ENCODE peak calls at places on chromosomes 7 and 10, in eight cellular contexts. D, X, A, M, K, S, H and L are unnamed samples.
A peak's percentile ranks its signal among the peaks of the same experiment; 100 is the strongest.

GRCh38 chr7:137091396-137091795 is 222.9 kb downstream of the CHRM2 start:
- DNase-seq in D (peak; percentile 53), X (no peak), A (no peak), M (no peak), K (peak; percentile 79), S (no peak), H (no peak), L (no peak)

GRCh38 chr7:150367187-150367510 is 1.5 kb upstream of the REPIN1 start:
- DNase-seq in D (no peak), X (no peak), A (no peak), M (no peak), K (no peak), S (no peak), H (no peak), L (no peak)

GRCh38 chr10:77892021-77892739 is 34.4 kb downstream of the DLG5 start:
- DNase-seq in D (no peak), X (no peak), A (no peak), M (no peak), K (peak; percentile 52), S (no peak), H (no peak), L (no peak)

GRCh38 chr7:151117565-151117964 is 31.3 kb downstream of the AGAP3 start:
- DNase-seq in D (no peak), X (no peak), A (no peak), M (no peak), K (no peak), S (no peak), H (no peak), L (no peak)

GRCh38 chr7:1646957-1647891 is 22.9 kb upstream of the ELFN1 start:
- DNase-seq in D (peak; percentile 54), X (no peak), A (no peak), M (no peak), K (peak; percentile 37), S (no peak), H (no peak), L (no peak)

GRCh38 chr10:122344741-122345258 is 29.7 kb upstream of the PLEKHA1 start:
- DNase-seq in D (no peak), X (no peak), A (no peak), M (no peak), K (peak; percentile 13), S (peak; percentile 50), H (no peak), L (no peak)

GRCh38 chr7:105402221-105403095 is 13.7 kb upstream of the SRPK2 start:
- DNase-seq in D (no peak), X (no peak), A (no peak), M (no peak), K (no peak), S (no peak), H (no peak), L (no peak)

GRCh38 chr7:144513332-144513731 is 109.8 kb upstream of the NOBOX start:
- DNase-seq in D (peak; percentile 57), X (no peak), A (no peak), M (no peak), K (no peak), S (peak; percentile 54), H (no peak), L (no peak)

GRCh38 chr10:3312403-3312802 is 139.8 kb upstream of the PITRM1 start:
- DNase-seq in D (no peak), X (no peak), A (no peak), M (no peak), K (no peak), S (no peak), H (no peak), L (no peak)

DNA sequence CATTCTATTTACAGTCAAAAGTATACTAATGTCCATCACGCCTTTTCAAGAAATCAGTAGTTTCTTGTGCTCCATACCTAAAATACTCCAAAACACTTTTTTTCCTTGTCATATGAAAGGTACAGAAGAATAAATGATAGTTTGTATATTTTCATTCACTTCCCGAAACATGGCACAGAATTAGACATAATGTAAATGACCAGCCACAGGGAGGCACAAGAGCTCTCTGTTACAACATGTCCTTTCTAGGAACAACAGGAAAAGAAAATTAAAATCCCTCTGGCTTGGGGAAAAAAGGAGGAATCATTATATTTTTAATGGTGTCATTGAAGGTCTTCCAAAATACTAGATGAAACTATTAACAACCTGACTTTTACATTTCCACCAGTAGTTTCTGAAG is 331.2 kb downstream of the ACTR3B start:
- DNase-seq in D (no peak), X (no peak), A (no peak), M (no peak), K (no peak), S (no peak), H (no peak), L (no peak)
- TF ChIP-seq CTCF in D (peak; percentile 6), X (no peak), A (no peak), M (no peak), K (peak; percentile 56), S (no peak), H (no peak), L (no peak)

GRCh38 chr10:93596539-93596938 is 4.5 kb downstream of the RBP4 start:
- DNase-seq in D (no peak), X (no peak), A (no peak), M (no peak), K (peak; percentile 86), S (no peak), H (no peak), L (no peak)
- TF ChIP-seq CTCF in D (peak; percentile 55), X (no peak), A (no peak), M (no peak), K (peak; percentile 72), S (no peak), H (no peak), L (no peak)

GRCh38 chr7:103075337-103075918 is 488 bp downstream of the ARMC10 start:
- DNase-seq in D (peak; percentile 78), X (no peak), A (peak; percentile 85), M (peak; percentile 37), K (peak; percentile 91), S (peak; percentile 67), H (peak; percentile 94), L (peak; percentile 67)
- TF ChIP-seq CTCF in D (no peak), X (no peak), A (no peak), M (no peak), K (no peak), S (no peak), H (no peak), L (no peak)

GRCh38 chr10:21161090-21161625 is 264.0 kb upstream of the NEBL start:
- DNase-seq in D (no peak), X (no peak), A (no peak), M (no peak), K (no peak), S (no peak), H (no peak), L (no peak)

GRCh38 chr10:21159669-21160068 is 262.6 kb upstream of the NEBL start:
- DNase-seq in D (no peak), X (no peak), A (no peak), M (no peak), K (no peak), S (no peak), H (no peak), L (no peak)

GRCh38 chr10:21161647-21162046 is 264.5 kb upstream of the NEBL start:
- DNase-seq in D (no peak), X (no peak), A (no peak), M (no peak), K (no peak), S (no peak), H (no peak), L (no peak)

GRCh38 chr10:21158301-21158700 is 261.2 kb upstream of the NEBL start:
- DNase-seq in D (no peak), X (no peak), A (no peak), M (no peak), K (no peak), S (no peak), H (no peak), L (no peak)

DNA sequence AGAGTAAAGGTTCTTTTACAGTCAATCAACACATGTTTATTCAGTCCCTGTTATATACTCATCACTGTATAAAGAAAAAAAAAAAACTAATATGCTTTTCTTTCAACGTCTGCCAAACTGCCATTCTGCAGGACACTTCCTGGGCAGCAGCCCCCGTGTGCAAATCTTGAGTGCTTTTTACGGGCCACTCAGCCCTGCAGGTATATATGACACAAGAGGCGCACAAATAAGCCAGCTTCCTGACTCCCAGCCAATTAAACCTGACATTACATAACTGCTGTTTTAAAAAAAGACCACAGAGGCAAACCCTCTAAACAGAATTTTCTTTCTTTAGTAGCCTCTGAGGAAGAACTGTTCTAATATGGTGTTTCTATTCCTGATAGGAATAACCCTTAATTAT is 263.0 kb upstream of the NEBL start:
- DNase-seq in D (no peak), X (no peak), A (no peak), M (no peak), K (no peak), S (no peak), H (no peak), L (no peak)
- TF ChIP-seq CTCF in D (no peak), X (no peak), A (no peak), M (no peak), K (no peak), S (no peak), H (no peak), L (no peak)

GRCh38 chr7:12138421-12138820 is 72.7 kb upstream of the TMEM106B start:
- DNase-seq in D (no peak), X (no peak), A (no peak), M (no peak), K (no peak), S (no peak), H (no peak), L (no peak)
- TF ChIP-seq CTCF in D (no peak), X (no peak), A (no peak), M (no peak), K (no peak), S (no peak), H (no peak), L (no peak)

GRCh38 chr10:102963237-102963886 is 45.3 kb downstream of the CNNM2 start:
- DNase-seq in D (no peak), X (no peak), A (no peak), M (no peak), K (no peak), S (no peak), H (no peak), L (no peak)
- TF ChIP-seq CTCF in D (no peak), X (no peak), A (no peak), M (no peak), K (no peak), S (no peak), H (no peak), L (no peak)

DNA sequence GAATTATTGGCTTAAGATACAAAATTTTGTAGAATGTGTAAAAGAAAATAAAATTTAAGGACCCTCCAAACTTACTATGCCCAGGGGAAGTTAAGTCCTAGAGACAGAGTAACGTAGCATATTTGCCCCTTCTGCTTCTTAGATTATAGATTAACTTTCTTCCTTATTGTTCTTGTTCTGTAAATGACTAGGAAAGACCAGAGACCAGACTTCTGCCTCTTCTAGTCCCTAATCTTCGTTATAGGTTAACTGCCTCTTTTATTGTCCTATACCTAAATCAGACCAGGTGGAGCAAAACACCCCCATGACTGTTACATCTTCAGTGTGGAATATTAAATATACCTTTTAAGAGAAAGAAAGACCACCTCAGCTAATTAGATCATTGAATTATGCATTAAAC is 160.5 kb downstream of the PHTF2 start:
- DNase-seq in D (no peak), X (no peak), A (no peak), M (no peak), K (no peak), S (no peak), H (no peak), L (no peak)
- TF ChIP-seq CTCF in D (no peak), X (no peak), A (no peak), M (no peak), K (no peak), S (no peak), H (no peak), L (no peak)